ENCODE peak calls at places on chromosomes 1 and 21, in six cellular contexts. One of them, this sample, is unnamed.

GRCh38 chr1:206001476-206001888 is 1.7 kb downstream of the RAB7B start:
- DNase-seq in SJCRH30: no peak
- DNase-seq in Peyer's patch: no peak
- DNase-seq in prostate gland: no peak
- DNase-seq in left ventricle myocardium inferior: no peak
- DNase-seq in GM23248: peak; percentile 100
- DNase-seq in this sample: peak; percentile 69

GRCh38 chr1:906532-907420 is 16.9 kb upstream of the SAMD11 start:
- DNase-seq in GM23248: peak; percentile 79
- DNase-seq in SJCRH30: no peak
- DNase-seq in Peyer's patch: peak; percentile 77
- DNase-seq in prostate gland: peak; percentile 4
- DNase-seq in left ventricle myocardium inferior: peak; percentile 16
- DNase-seq in this sample: peak; percentile 17

GRCh38 chr1:189616893-189617292 is 860.8 kb downstream of the BRINP3 start:
- DNase-seq in GM23248: peak; percentile 0
- DNase-seq in prostate gland: no peak
- DNase-seq in SJCRH30: no peak
- DNase-seq in left ventricle myocardium inferior: no peak
- DNase-seq in Peyer's patch: no peak
- DNase-seq in this sample: no peak

GRCh38 chr1:47623174-47623940 is 185.5 kb downstream of the FOXD2 start:
- DNase-seq in left ventricle myocardium inferior: no peak
- DNase-seq in SJCRH30: no peak
- DNase-seq in Peyer's patch: no peak
- DNase-seq in prostate gland: no peak
- DNase-seq in GM23248: no peak
- DNase-seq in this sample: peak; percentile 18

GRCh38 chr1:243621973-243622372 is 228.1 kb downstream of the AKT3 start:
- DNase-seq in Peyer's patch: no peak
- DNase-seq in GM23248: no peak
- DNase-seq in SJCRH30: no peak
- DNase-seq in left ventricle myocardium inferior: no peak
- DNase-seq in prostate gland: no peak
- DNase-seq in this sample: no peak

GRCh38 chr1:11078631-11079030 is 18.8 kb upstream of the SRM start:
- DNase-seq in Peyer's patch: no peak
- DNase-seq in prostate gland: no peak
- DNase-seq in SJCRH30: no peak
- DNase-seq in left ventricle myocardium inferior: no peak
- DNase-seq in GM23248: peak; percentile 73
- DNase-seq in this sample: peak; percentile 72

GRCh38 chr1:81144240-81144639 is 656.5 kb upstream of the ADGRL2 start:
- DNase-seq in left ventricle myocardium inferior: no peak
- DNase-seq in prostate gland: no peak
- DNase-seq in Peyer's patch: no peak
- DNase-seq in SJCRH30: no peak
- DNase-seq in GM23248: no peak
- DNase-seq in this sample: no peak

GRCh38 chr21:14466715-14467114 is 79.4 kb downstream of the SAMSN1 start:
- DNase-seq in SJCRH30: no peak
- DNase-seq in Peyer's patch: no peak
- DNase-seq in prostate gland: no peak
- DNase-seq in GM23248: no peak
- DNase-seq in left ventricle myocardium inferior: no peak
- DNase-seq in this sample: no peak

GRCh38 chr1:239976130-239976968 is 115.3 kb upstream of the FMN2 start:
- DNase-seq in SJCRH30: peak; percentile 36
- DNase-seq in GM23248: peak; percentile 69
- DNase-seq in prostate gland: peak; percentile 22
- DNase-seq in left ventricle myocardium inferior: no peak
- DNase-seq in Peyer's patch: no peak
- DNase-seq in this sample: peak; percentile 68

GRCh38 chr1:150765229-150765976 is at the start of gene CTSS:
- DNase-seq in prostate gland: no peak
- DNase-seq in SJCRH30: no peak
- DNase-seq in left ventricle myocardium inferior: no peak
- DNase-seq in GM23248: peak; percentile 40
- DNase-seq in Peyer's patch: no peak
- DNase-seq in this sample: no peak
- H3K4me3 ChIP-seq in prostate gland: peak within 1 kb of the TSS; percentile 6
- H3K4me3 ChIP-seq in SJCRH30: peak within 1 kb of the TSS; percentile 53
- H3K4me3 ChIP-seq in left ventricle myocardium inferior: peak within 1 kb of the TSS; percentile 55
- H3K4me3 ChIP-seq in GM23248: peak within 1 kb of the TSS; percentile 52
- H3K4me3 ChIP-seq in Peyer's patch: peak within 1 kb of the TSS; percentile 44
- H3K4me3 ChIP-seq in this sample: peak within 1 kb of the TSS; percentile 50

GRCh38 chr1:107140703-107141490 is at the start of gene NTNG1:
- DNase-seq in Peyer's patch: no peak
- DNase-seq in prostate gland: peak; percentile 6
- DNase-seq in SJCRH30: no peak
- DNase-seq in left ventricle myocardium inferior: no peak
- DNase-seq in GM23248: peak; percentile 66
- DNase-seq in this sample: no peak
- H3K27ac ChIP-seq in Peyer's patch: no peak within 1 kb of the TSS
- H3K27ac ChIP-seq in prostate gland: peak within 1 kb of the TSS; percentile 41
- H3K27ac ChIP-seq in SJCRH30: no peak within 1 kb of the TSS
- H3K27ac ChIP-seq in left ventricle myocardium inferior: no peak within 1 kb of the TSS
- H3K27ac ChIP-seq in GM23248: peak within 1 kb of the TSS; percentile 48
- H3K27ac ChIP-seq in this sample: peak within 1 kb of the TSS; percentile 13

GRCh38 chr1:6243993-6244392 is at the start of gene HES3:
- DNase-seq in left ventricle myocardium inferior: no peak
- DNase-seq in GM23248: no peak
- DNase-seq in prostate gland: no peak
- DNase-seq in SJCRH30: no peak
- DNase-seq in Peyer's patch: peak; percentile 41
- DNase-seq in this sample: no peak

GRCh38 chr1:6246497-6247295 is 2.7 kb downstream of the HES3 start:
- DNase-seq in SJCRH30: peak; percentile 94
- DNase-seq in prostate gland: peak; percentile 67
- DNase-seq in left ventricle myocardium inferior: peak; percentile 76
- DNase-seq in GM23248: peak; percentile 75
- DNase-seq in Peyer's patch: peak; percentile 89
- DNase-seq in this sample: peak; percentile 79

GRCh38 chr1:6244401-6245054 is 549 bp downstream of the HES3 start:
- DNase-seq in Peyer's patch: peak; percentile 44
- DNase-seq in prostate gland: no peak
- DNase-seq in SJCRH30: no peak
- DNase-seq in GM23248: no peak
- DNase-seq in left ventricle myocardium inferior: no peak
- DNase-seq in this sample: no peak

GRCh38 chr1:6245869-6246496 is 2.0 kb downstream of the HES3 start:
- DNase-seq in SJCRH30: peak; percentile 46
- DNase-seq in Peyer's patch: peak; percentile 75
- DNase-seq in GM23248: peak; percentile 48
- DNase-seq in prostate gland: no peak
- DNase-seq in left ventricle myocardium inferior: no peak
- DNase-seq in this sample: no peak

GRCh38 chr1:6245086-6245868 is 1.3 kb downstream of the HES3 start:
- DNase-seq in GM23248: peak; percentile 92
- DNase-seq in SJCRH30: peak; percentile 87
- DNase-seq in Peyer's patch: peak; percentile 89
- DNase-seq in prostate gland: peak; percentile 64
- DNase-seq in left ventricle myocardium inferior: peak; percentile 78
- DNase-seq in this sample: peak; percentile 85
- H3K4me3 ChIP-seq in GM23248: no peak overlapping the region
- H3K4me3 ChIP-seq in SJCRH30: no peak overlapping the region
- H3K4me3 ChIP-seq in Peyer's patch: peak overlapping the region; percentile 7
- H3K4me3 ChIP-seq in prostate gland: peak overlapping the region; percentile 8
- H3K4me3 ChIP-seq in left ventricle myocardium inferior: no peak overlapping the region
- H3K4me3 ChIP-seq in this sample: no peak overlapping the region

GRCh38 chr1:2046225-2046917 is 3.8 kb upstream of the PRKCZ start:
- DNase-seq in Peyer's patch: peak; percentile 90
- DNase-seq in GM23248: peak; percentile 21
- DNase-seq in prostate gland: peak; percentile 51
- DNase-seq in left ventricle myocardium inferior: peak; percentile 59
- DNase-seq in SJCRH30: peak; percentile 63
- DNase-seq in this sample: peak; percentile 71
- H3K27ac ChIP-seq in Peyer's patch: no peak overlapping the region
- H3K27ac ChIP-seq in GM23248: no peak overlapping the region
- H3K27ac ChIP-seq in prostate gland: no peak overlapping the region
- H3K27ac ChIP-seq in left ventricle myocardium inferior: no peak overlapping the region
- H3K27ac ChIP-seq in SJCRH30: no peak overlapping the region
- H3K27ac ChIP-seq in this sample: no peak overlapping the region

GRCh38 chr21:16215193-16215592 is 485.4 kb downstream of the USP25 start:
- DNase-seq in left ventricle myocardium inferior: no peak
- DNase-seq in GM23248: no peak
- DNase-seq in Peyer's patch: no peak
- DNase-seq in SJCRH30: no peak
- DNase-seq in prostate gland: no peak
- DNase-seq in this sample: no peak

GRCh38 chr21:16216595-16216994 is 486.8 kb downstream of the USP25 start:
- DNase-seq in left ventricle myocardium inferior: no peak
- DNase-seq in GM23248: no peak
- DNase-seq in SJCRH30: no peak
- DNase-seq in prostate gland: no peak
- DNase-seq in Peyer's patch: no peak
- DNase-seq in this sample: no peak

GRCh38 chr21:16213518-16213917 is 483.7 kb downstream of the USP25 start:
- DNase-seq in GM23248: no peak
- DNase-seq in Peyer's patch: no peak
- DNase-seq in prostate gland: no peak
- DNase-seq in SJCRH30: no peak
- DNase-seq in left ventricle myocardium inferior: no peak
- DNase-seq in this sample: no peak

DNA sequence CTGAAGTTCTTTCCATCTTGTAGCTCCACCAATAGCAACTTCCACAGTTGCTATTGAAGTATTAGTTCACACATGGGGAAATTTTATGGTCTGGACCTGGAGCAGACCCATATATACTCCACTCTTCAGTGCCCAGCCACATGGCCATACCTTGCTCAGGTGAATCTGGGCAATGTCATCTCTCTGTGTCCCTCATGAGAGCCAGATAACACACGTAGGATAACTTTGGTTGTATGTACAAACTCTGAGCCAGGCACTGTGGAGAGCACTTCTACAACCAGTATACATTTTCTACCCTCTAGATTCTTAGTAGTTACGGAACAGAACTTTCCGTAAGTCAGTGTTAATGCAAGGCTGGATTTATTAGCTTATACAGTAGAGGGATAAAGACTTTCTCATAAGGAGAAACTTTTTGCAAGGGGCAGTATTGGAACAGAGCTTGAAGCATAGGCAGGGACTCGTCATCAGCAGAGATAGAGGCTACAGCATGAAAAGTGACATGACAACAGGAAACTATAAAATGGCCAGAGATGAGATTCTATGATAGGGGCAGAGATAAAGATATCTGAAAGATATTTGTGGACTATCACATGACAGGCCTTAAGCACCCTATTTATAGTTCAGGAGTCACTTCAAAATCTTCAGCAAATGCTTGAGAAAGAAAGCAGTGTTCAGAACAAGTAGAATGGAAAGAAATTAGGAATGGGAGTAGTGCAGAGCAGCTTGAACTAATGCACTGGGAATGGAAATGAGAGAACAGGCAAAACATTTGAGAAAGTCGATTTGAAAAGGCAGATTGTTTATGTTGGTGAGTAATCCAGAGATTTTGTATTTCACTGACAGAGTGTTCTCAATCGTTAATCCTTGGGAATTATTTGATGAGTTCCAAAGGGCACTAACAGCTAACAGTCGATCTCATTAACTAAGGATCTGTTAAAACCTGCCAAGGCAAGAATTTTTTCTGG is 481.8 kb downstream of the USP25 start:
- DNase-seq in Peyer's patch: no peak
- DNase-seq in GM23248: peak; percentile 21
- DNase-seq in SJCRH30: no peak
- DNase-seq in left ventricle myocardium inferior: no peak
- DNase-seq in prostate gland: no peak
- DNase-seq in this sample: no peak
- H3K4me3 ChIP-seq in Peyer's patch: no peak overlapping the region
- H3K4me3 ChIP-seq in GM23248: peak overlapping the region; percentile 44
- H3K4me3 ChIP-seq in SJCRH30: no peak overlapping the region
- H3K4me3 ChIP-seq in left ventricle myocardium inferior: peak overlapping the region; percentile 21
- H3K4me3 ChIP-seq in prostate gland: no peak overlapping the region
- H3K4me3 ChIP-seq in this sample: no peak overlapping the region

This sample was measured in adrenal gland.